ENCODE peak calls at places on chromosomes 4 and X, in eight cellular contexts. M is Panc1, N is upper lobe of right lung, O is left lung, W is neuronal stem cell, G is aorta, R is right atrium auricular region, T is iPS DF 6.9. Q is an unnamed sample. For H3K4me1, the result is how much of the 10 kb centered on the place peaks cover.

GRCh38 chr4:40669504-40669903 is 39.8 kb upstream of the RBM47 start:
- DNase-seq in G (no peak), W (no peak), R (no peak), O (no peak), T (no peak), M (no peak), N (no peak), Q (no peak)

GRCh38 chr4:118981839-118982381 is 93.3 kb downstream of the SYNPO2 start:
- DNase-seq in O (no peak), T (peak), N (no peak), W (peak), G (no peak), M (peak), R (peak), Q (peak)

GRCh38 chr4:121358473-121358872 is 22.3 kb downstream of the QRFPR start:
- DNase-seq in T (no peak), W (no peak), R (no peak), O (no peak), M (no peak), N (no peak), G (no peak), Q (no peak)

GRCh38 chr4:23135792-23136645 is 443.3 kb downstream of the GBA3 start:
- DNase-seq in N (no peak), W (peak), O (no peak), T (peak), R (no peak), G (no peak), M (peak), Q (peak)

GRCh38 chrX:27548624-27549023 is 41.5 kb upstream of the DCAF8L2 start:
- DNase-seq in G (no peak), N (no peak), O (no peak), R (no peak), M (no peak), W (no peak), T (no peak), Q (no peak)

GRCh38 chr4:43512253-43512652 is 619.7 kb downstream of the GRXCR1 start:
- DNase-seq in W (no peak), G (no peak), M (no peak), N (no peak), T (no peak), R (no peak), O (no peak), Q (no peak)

GRCh38 chr4:168501407-168501806 is 4.6 kb downstream of the PALLD start:
- DNase-seq in R (no peak), G (no peak), N (no peak), M (no peak), T (no peak), W (no peak), O (no peak), Q (no peak)

GRCh38 chr4:182142146-182143085 is 100.8 kb upstream of the TENM3 start:
- DNase-seq in R (no peak), W (peak), O (peak), G (peak), T (no peak), N (no peak), M (no peak), Q (no peak)

GRCh38 chr4:15963001-15963451 is at the start of gene FGFBP2:
- DNase-seq in T (no peak), W (no peak), R (no peak), N (no peak), O (no peak), M (no peak), G (no peak), Q (peak)

DNA sequence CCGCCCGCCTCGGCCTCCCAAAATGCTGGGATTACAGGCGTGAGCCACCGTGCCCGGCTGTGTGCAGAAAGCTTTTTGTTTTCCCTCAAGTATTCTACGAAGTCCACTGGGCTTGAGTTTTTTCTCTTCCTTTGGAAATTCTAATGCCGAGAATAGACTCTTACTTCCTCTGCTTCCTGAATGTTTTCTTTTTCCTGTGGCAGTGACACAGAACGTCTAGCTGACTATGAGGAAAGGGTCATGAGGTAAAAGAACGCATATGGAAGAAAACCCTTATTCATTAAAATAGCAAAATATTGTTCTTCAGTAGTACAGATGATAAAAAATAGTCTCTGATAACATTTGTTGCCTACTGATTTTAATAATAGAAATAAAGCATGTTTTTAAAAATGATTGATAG is 4.9 kb upstream of the SLC25A4 start:
- DNase-seq in W (no peak), M (no peak), N (no peak), T (no peak), R (no peak), O (no peak), G (no peak), Q (no peak)
- H3K4me1 ChIP-seq in W (under half), M (under half), N (under half), T (under half), R (under half), O (under half), G (under half), Q (under half)

GRCh38 chr4:55183926-55184599 is 58.7 kb upstream of the KDR start:
- DNase-seq in O (no peak), G (no peak), W (no peak), T (no peak), M (peak), R (no peak), N (no peak), Q (no peak)
- H3K4me1 ChIP-seq in O (under half), G (under half), W (under half), T (under half), M (under half), R (under half), N (under half), Q (under half)

GRCh38 chr4:73451978-73452747 is 16.1 kb downstream of the AFP start:
- DNase-seq in T (no peak), M (no peak), N (no peak), G (no peak), W (no peak), R (no peak), O (no peak), Q (no peak)
- H3K4me1 ChIP-seq in T (under half), M (under half), N (under half), G (under half), W (under half), R (under half), O (under half), Q (under half)

GRCh38 chrX:118503260-118504041 is 7.8 kb downstream of the DOCK11 start:
- DNase-seq in M (no peak), T (no peak), O (no peak), R (no peak), G (no peak), N (no peak), W (no peak), Q (no peak)

GRCh38 chrX:118507766-118508165 is 12.2 kb downstream of the DOCK11 start:
- DNase-seq in R (no peak), W (no peak), M (no peak), G (no peak), N (no peak), O (no peak), T (no peak), Q (no peak)

GRCh38 chrX:118508690-118509089 is 13.1 kb downstream of the DOCK11 start:
- DNase-seq in O (no peak), M (no peak), T (no peak), W (no peak), G (no peak), N (no peak), R (no peak), Q (no peak)

GRCh38 chrX:118510076-118510475 is 14.5 kb downstream of the DOCK11 start:
- DNase-seq in N (no peak), R (no peak), W (no peak), G (no peak), M (no peak), O (no peak), T (no peak), Q (no peak)

DNA sequence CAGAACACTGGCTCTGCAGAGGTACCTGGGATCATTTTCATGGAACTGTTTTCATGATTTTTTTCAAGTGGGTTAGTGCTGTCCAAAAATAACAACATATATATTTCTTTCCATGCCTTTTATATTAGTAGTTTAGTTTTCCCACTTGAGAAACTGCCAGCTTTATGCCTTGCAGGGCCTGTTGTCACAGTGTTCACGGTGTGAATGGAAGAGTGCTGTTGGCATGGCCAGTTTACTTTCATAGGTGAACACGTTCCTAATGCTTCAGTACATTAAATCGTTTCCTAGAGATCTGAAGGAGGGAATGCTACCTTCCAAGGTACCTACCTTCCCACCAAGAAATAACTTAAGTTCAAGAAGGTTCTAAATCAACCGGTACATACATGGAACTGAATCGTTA is 12.6 kb downstream of the DOCK11 start:
- DNase-seq in G (no peak), R (no peak), M (no peak), O (no peak), N (no peak), W (no peak), T (no peak), Q (no peak)
- H3K4me1 ChIP-seq in G (under half), R (under half), M (under half), O (under half), N (under half), W (under half), T (under half), Q (under half)

GRCh38 chrX:81259008-81259713 is 57.3 kb downstream of the SH3BGRL start:
- DNase-seq in T (no peak), M (no peak), N (no peak), G (no peak), R (no peak), W (no peak), O (no peak), Q (no peak)
- H3K4me1 ChIP-seq in T (under half), M (under half), N (under half), G (under half), R (under half), W (under half), O (under half), Q (under half)

GRCh38 chrX:149628768-149629167 is 2.8 kb downstream of the TMEM185A start:
- DNase-seq in O (no peak), N (no peak), G (no peak), M (no peak), R (no peak), W (no peak), T (no peak), Q (no peak)

GRCh38 chrX:149630681-149631292 is 805 bp downstream of the TMEM185A start:
- DNase-seq in R (no peak), M (no peak), G (no peak), N (no peak), T (no peak), W (no peak), O (no peak), Q (no peak)

GRCh38 chrX:149629730-149630387 is 1.7 kb downstream of the TMEM185A start:
- DNase-seq in O (no peak), G (no peak), N (no peak), T (no peak), M (no peak), R (no peak), W (no peak), Q (no peak)

GRCh38 chrX:149631293-149632165 is at the start of gene TMEM185A:
- DNase-seq in N (peak), T (peak), R (no peak), G (peak), M (no peak), O (peak), W (peak), Q (peak)

DNA sequence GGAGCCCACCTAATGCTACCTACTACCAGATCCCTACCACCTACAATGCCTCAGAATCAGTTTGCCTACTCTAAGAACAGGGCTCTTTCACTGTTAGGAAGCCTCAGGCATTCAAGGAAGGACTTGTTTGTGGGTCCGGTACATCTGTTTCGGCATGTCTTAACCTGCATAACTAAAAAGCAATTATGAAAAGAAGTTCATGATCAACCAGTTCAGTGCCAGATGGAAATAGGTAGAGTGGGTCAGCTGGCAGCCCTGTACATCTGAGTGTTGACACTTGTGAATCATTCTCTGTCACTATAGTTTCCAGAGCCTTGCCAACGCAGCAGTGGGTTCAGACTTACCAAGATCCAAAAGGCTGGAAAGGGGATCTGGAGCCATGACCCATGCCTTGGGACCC is 3.3 kb downstream of the TMEM185A start:
- DNase-seq in N (no peak), O (no peak), M (no peak), R (no peak), G (no peak), W (no peak), T (no peak), Q (no peak)
- H3K4me1 ChIP-seq in N (under half), O (under half), M (under half), R (under half), G (under half), W (under half), T (under half), Q (under half)

GRCh38 chr4:54098375-54098774 is 1.6 kb upstream of the GSX2 start:
- DNase-seq in N (no peak), G (no peak), M (no peak), R (no peak), T (no peak), W (no peak), O (no peak), Q (no peak)

GRCh38 chr4:54097152-54097551 is 2.8 kb upstream of the GSX2 start:
- DNase-seq in O (no peak), T (no peak), R (no peak), G (no peak), W (no peak), N (no peak), M (no peak), Q (no peak)

GRCh38 chr4:54094449-54094848 is 5.5 kb upstream of the GSX2 start:
- DNase-seq in W (no peak), N (no peak), O (no peak), M (no peak), G (no peak), R (no peak), T (no peak), Q (no peak)

GRCh38 chr4:54095110-54095800 is 4.7 kb upstream of the GSX2 start:
- DNase-seq in O (no peak), T (no peak), M (no peak), W (no peak), N (no peak), G (no peak), R (no peak), Q (no peak)

DNA sequence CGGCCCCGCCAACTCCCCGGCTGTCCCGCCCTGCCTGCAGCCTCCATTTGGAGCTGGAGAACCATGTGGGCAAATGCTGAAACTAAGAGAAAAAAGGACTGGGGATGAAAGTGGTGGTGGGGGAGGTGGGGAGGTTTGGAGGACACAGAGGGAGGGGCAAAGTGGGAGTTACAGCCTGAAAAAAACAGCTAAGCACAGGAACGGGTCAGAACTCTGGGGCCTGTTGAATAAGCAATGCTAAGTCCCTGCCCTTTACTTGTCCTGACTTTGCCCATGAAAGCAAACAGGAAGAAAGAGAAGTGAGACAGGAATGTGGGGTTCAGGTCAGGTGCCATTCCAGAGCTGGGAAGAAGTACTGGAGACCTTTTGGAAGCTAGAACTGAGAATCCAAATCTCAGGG is 3.4 kb upstream of the GSX2 start:
- DNase-seq in R (no peak), W (no peak), T (no peak), M (no peak), O (no peak), G (no peak), N (no peak), Q (no peak)
- H3K4me1 ChIP-seq in R (under half), W (under half), T (under half), M (under half), O (under half), G (under half), N (under half), Q (under half)

GRCh38 chr4:123892997-123893745 is 496.6 kb downstream of the SPRY1 start:
- DNase-seq in N (no peak), M (no peak), O (no peak), W (no peak), T (no peak), R (no peak), G (no peak), Q (no peak)
- H3K4me1 ChIP-seq in N (under half), M (under half), O (under half), W (under half), T (under half), R (under half), G (under half), Q (under half)

GRCh38 chrX:69032601-69033000 is 132.7 kb downstream of the PJA1 start:
- DNase-seq in W (no peak), T (no peak), G (no peak), O (no peak), R (peak), N (no peak), M (no peak), Q (no peak)
- H3K4me1 ChIP-seq in W (under half), T (under half), G (under half), O (under half), R (under half), N (under half), M (under half), Q (under half)